ENCODE peak calls at places on chromosomes 6 and 20, in six cellular contexts. E, U, T, O, L and Y are unnamed samples.

GRCh38 chr20:38827770-38828281 is 22.3 kb downstream of the PPP1R16B start:
- DNase-seq in E (no peak), U (no peak), T (no peak), O (no peak), L (no peak), Y (no peak)

GRCh38 chr6:151999194-151999593 is 191.7 kb downstream of the ESR1 start:
- DNase-seq in E (no peak), U (no peak), T (no peak), O (no peak), L (no peak), Y (no peak)

GRCh38 chr6:24883618-24884017 is 52.1 kb downstream of the RIPOR2 start:
- DNase-seq in E (no peak), U (no peak), T (no peak), O (no peak), L (peak; percentile 70), Y (peak; percentile 93)

GRCh38 chr6:10111975-10112374 is 302.9 kb downstream of the TFAP2A start:
- DNase-seq in E (no peak), U (no peak), T (no peak), O (no peak), L (no peak), Y (no peak)

GRCh38 chr20:64038579-64039292 is 2.8 kb downstream of the C20orf204 start:
- DNase-seq in E (peak; percentile 60), U (peak; percentile 76), T (no peak), O (peak; percentile 89), L (peak; percentile 74), Y (peak; percentile 67)

GRCh38 chr6:60643870-60644269 is 1642.2 kb downstream of the KHDRBS2 start:
- DNase-seq in E (no peak), U (no peak), T (no peak), O (peak; percentile 32), L (no peak), Y (no peak)

GRCh38 chr20:16107172-16107870 is 465.9 kb downstream of the KIF16B start:
- DNase-seq in E (no peak), U (no peak), T (no peak), O (no peak), L (no peak), Y (no peak)

GRCh38 chr6:160667854-160668481 is 3.9 kb upstream of the LPA start:
- DNase-seq in E (no peak), U (peak; percentile 32), T (peak; percentile 23), O (peak; percentile 76), L (no peak), Y (no peak)

GRCh38 chr6:167684276-167685104 is 142.2 kb upstream of the AFDN start:
- DNase-seq in E (no peak), U (peak; percentile 15), T (no peak), O (peak; percentile 56), L (no peak), Y (no peak)

GRCh38 chr6:123742626-123743025 is 61.0 kb upstream of the NKAIN2 start:
- DNase-seq in E (no peak), U (peak; percentile 7), T (no peak), O (no peak), L (no peak), Y (no peak)

GRCh38 chr6:79536969-79537747 is at the start of gene LCA5:
- DNase-seq in E (peak; percentile 95), U (peak; percentile 97), T (peak; percentile 94), O (peak; percentile 98), L (peak; percentile 99), Y (peak; percentile 97)

GRCh38 chr6:1575213-1576041 is 34.3 kb upstream of the FOXC1 start:
- DNase-seq in E (no peak), U (no peak), T (no peak), O (no peak), L (peak; percentile 34), Y (peak; percentile 49)

GRCh38 chr6:85400331-85400730 is 49.6 kb upstream of the NT5E start:
- DNase-seq in E (no peak), U (peak; percentile 44), T (no peak), O (no peak), L (no peak), Y (no peak)

GRCh38 chr20:34124469-34125249 is 12.6 kb upstream of the EIF2S2 start:
- DNase-seq in E (no peak), U (no peak), T (no peak), O (no peak), L (no peak), Y (no peak)

GRCh38 chr20:45934046-45934586 is 367 bp upstream of the PCIF1 start:
- DNase-seq in E (no peak), U (peak; percentile 47), T (peak; percentile 57), O (peak; percentile 79), L (peak; percentile 64), Y (peak; percentile 31)

GRCh38 chr6:10154251-10154650 is 260.6 kb downstream of the TFAP2A start:
- DNase-seq in E (no peak), U (no peak), T (no peak), O (no peak), L (no peak), Y (no peak)

GRCh38 chr20:41034239-41034638 is 5.6 kb downstream of the TOP1 start:
- DNase-seq in E (no peak), U (no peak), T (no peak), O (no peak), L (no peak), Y (no peak)

GRCh38 chr6:121055572-121056163 is 278.6 kb downstream of the TBC1D32 start:
- DNase-seq in E (peak; percentile 53), U (peak; percentile 87), T (peak; percentile 3), O (no peak), L (peak; percentile 64), Y (peak; percentile 52)

GRCh38 chr6:136429681-136430080 is 120.5 kb downstream of the MAP7 start:
- DNase-seq in E (no peak), U (no peak), T (no peak), O (no peak), L (no peak), Y (no peak)

GRCh38 chr6:132085731-132086130 is 134.6 kb upstream of the CCN2 start:
- DNase-seq in E (no peak), U (peak; percentile 2), T (no peak), O (no peak), L (peak; percentile 47), Y (no peak)

GRCh38 chr20:63836335-63837133 is 5.5 kb upstream of the ZBTB46 start:
- DNase-seq in E (no peak), U (no peak), T (no peak), O (peak; percentile 30), L (no peak), Y (no peak)

GRCh38 chr20:43508106-43508505 is 609 bp downstream of the L3MBTL1 start:
- DNase-seq in E (no peak), U (peak; percentile 50), T (no peak), O (peak; percentile 54), L (no peak), Y (no peak)

GRCh38 chr20:30610044-30610693 is 647.3 kb upstream of the DEFB115 start:
- DNase-seq in E (no peak), U (no peak), T (no peak), O (no peak), L (no peak), Y (no peak)

GRCh38 chr6:138550346-138550767 is 51.1 kb upstream of the NHSL1 start:
- DNase-seq in E (no peak), U (no peak), T (no peak), O (no peak), L (no peak), Y (no peak)

GRCh38 chr20:32535316-32535952 is 49.7 kb downstream of the NOL4L start:
- DNase-seq in E (no peak), U (no peak), T (no peak), O (no peak), L (no peak), Y (no peak)

GRCh38 chr6:134065706-134066105 is 13.3 kb upstream of the SLC2A12 start:
- DNase-seq in E (no peak), U (peak; percentile 28), T (no peak), O (peak; percentile 52), L (peak; percentile 33), Y (peak; percentile 32)

GRCh38 chr20:4465855-4466545 is 255.7 kb upstream of the PRND start:
- DNase-seq in E (no peak), U (no peak), T (no peak), O (no peak), L (no peak), Y (peak; percentile 20)

GRCh38 chr20:50467618-50468373 is 42.4 kb upstream of the PTPN1 start:
- DNase-seq in E (no peak), U (peak; percentile 65), T (no peak), O (peak; percentile 69), L (peak; percentile 47), Y (peak; percentile 50)

GRCh38 chr6:20712011-20712410 is 177.8 kb downstream of the CDKAL1 start:
- DNase-seq in E (no peak), U (no peak), T (no peak), O (no peak), L (peak; percentile 37), Y (no peak)

GRCh38 chr20:46975976-46976375 is 81.3 kb downstream of the EYA2 start:
- DNase-seq in E (no peak), U (no peak), T (no peak), O (no peak), L (no peak), Y (no peak)
- H3K14ac ChIP-seq in E (no peak overlapping the region), U (no peak overlapping the region), T (no peak overlapping the region), O (no peak overlapping the region), L (no peak overlapping the region), Y (no peak overlapping the region)

GRCh38 chr20:58005581-58006345 is 222.7 kb downstream of the ANKRD60 start:
- DNase-seq in E (no peak), U (no peak), T (no peak), O (no peak), L (no peak), Y (no peak)
- H3K14ac ChIP-seq in E (no peak overlapping the region), U (no peak overlapping the region), T (no peak overlapping the region), O (no peak overlapping the region), L (no peak overlapping the region), Y (no peak overlapping the region)

DNA sequence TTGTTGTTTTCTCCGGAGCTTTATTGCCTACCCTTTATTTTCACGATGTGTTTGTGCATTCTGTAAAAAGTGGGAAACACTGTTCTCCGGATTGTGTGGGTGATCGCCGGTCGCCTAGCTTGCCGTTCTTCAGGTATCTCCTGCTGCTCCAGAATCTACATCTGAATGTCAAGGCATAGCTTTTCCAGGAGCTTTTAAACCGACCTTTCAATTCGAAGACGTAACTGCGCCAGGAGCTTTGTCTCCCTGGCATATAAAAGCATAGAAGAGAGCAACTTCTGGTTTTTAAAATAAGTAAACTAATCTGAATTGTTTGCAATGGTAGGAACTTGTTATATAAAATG is 96.0 kb downstream of the HFE start:
- DNase-seq in E (no peak), U (no peak), T (no peak), O (no peak), L (no peak), Y (no peak)
- H3K14ac ChIP-seq in E (no peak overlapping the region), U (peak overlapping the region; percentile 51), T (no peak overlapping the region), O (peak overlapping the region; percentile 79), L (no peak overlapping the region), Y (no peak overlapping the region)

GRCh38 chr6:3382399-3383279 is 74.2 kb downstream of the SLC22A23 start:
- DNase-seq in E (no peak), U (peak; percentile 38), T (no peak), O (no peak), L (no peak), Y (peak; percentile 14)
- H3K14ac ChIP-seq in E (no peak overlapping the region), U (no peak overlapping the region), T (no peak overlapping the region), O (no peak overlapping the region), L (no peak overlapping the region), Y (no peak overlapping the region)